ENCODE peak calls at places on chromosomes 1 and 21, in seven cellular contexts. V is cardiac muscle cell, D is fibroblast of lung, Y is psoas muscle, F is body of pancreas, H is right lobe of liver, C is mammary epithelial cell. T is an unnamed sample.

GRCh38 chr1:190679032-190679431 is 201.4 kb upstream of the BRINP3 start:
- DNase-seq in V (no peak), D (peak; percentile 34), Y (no peak), F (no peak), H (no peak), C (peak; percentile 35), T (no peak)

GRCh38 chr1:94698341-94698740 is 121.8 kb upstream of the SLC44A3 start:
- DNase-seq in V (no peak), D (peak; percentile 77), Y (no peak), F (no peak), H (no peak), C (no peak), T (no peak)

GRCh38 chr1:185654952-185655314 is 79.3 kb upstream of the HMCN1 start:
- DNase-seq in V (peak; percentile 19), D (no peak), Y (no peak), F (no peak), H (no peak), C (no peak), T (no peak)

GRCh38 chr21:46100426-46100825 is 2.5 kb downstream of the COL6A2 start:
- DNase-seq in V (no peak), D (peak; percentile 71), Y (no peak), F (no peak), H (no peak), C (no peak), T (no peak)

GRCh38 chr1:33716976-33717688 is 146.7 kb upstream of the HMGB4 start:
- DNase-seq in V (no peak), D (no peak), Y (no peak), F (no peak), H (no peak), C (no peak), T (no peak)

GRCh38 chr1:51472349-51472748 is 46.7 kb downstream of the EPS15 start:
- DNase-seq in V (no peak), D (peak; percentile 41), Y (no peak), F (peak; percentile 15), H (no peak), C (no peak), T (no peak)

GRCh38 chr1:112325504-112325903 is 70.5 kb upstream of the CTTNBP2NL start:
- DNase-seq in V (no peak), D (no peak), Y (peak; percentile 58), F (no peak), H (no peak), C (no peak), T (no peak)

GRCh38 chr1:226095286-226095685 is 32.8 kb downstream of the H3-3A start:
- DNase-seq in V (no peak), D (no peak), Y (no peak), F (no peak), H (no peak), C (no peak), T (no peak)

GRCh38 chr1:234781241-234782056 is 171.5 kb upstream of the IRF2BP2 start:
- DNase-seq in V (no peak), D (no peak), Y (no peak), F (peak; percentile 54), H (no peak), C (no peak), T (no peak)

GRCh38 chr1:43532716-43533115 is 2.0 kb downstream of the PTPRF start:
- DNase-seq in V (no peak), D (no peak), Y (no peak), F (no peak), H (no peak), C (no peak), T (no peak)

GRCh38 chr1:225754940-225755635 is 22.5 kb upstream of the SRP9 start:
- DNase-seq in V (no peak), D (peak; percentile 97), Y (no peak), F (peak; percentile 76), H (peak; percentile 74), C (peak; percentile 77), T (no peak)

GRCh38 chr1:7420098-7420445 is 351.0 kb upstream of the VAMP3 start:
- DNase-seq in V (no peak), D (no peak), Y (no peak), F (no peak), H (peak; percentile 36), C (no peak), T (peak; percentile 15)

GRCh38 chr1:11431946-11432507 is 46.9 kb upstream of the DISP3 start:
- DNase-seq in V (no peak), D (no peak), Y (no peak), F (no peak), H (no peak), C (no peak), T (no peak)

GRCh38 chr1:47023268-47024137 is at the start of gene CYP4X1:
- DNase-seq in V (peak; percentile 34), D (peak; percentile 6), Y (peak; percentile 64), F (peak; percentile 3), H (peak; percentile 52), C (no peak), T (no peak)

GRCh38 chr1:184300446-184300845 is 86.4 kb upstream of the C1orf21 start:
- DNase-seq in V (no peak), D (peak; percentile 54), Y (no peak), F (no peak), H (no peak), C (no peak), T (no peak)

GRCh38 chr1:184322253-184322652 is 64.6 kb upstream of the C1orf21 start:
- DNase-seq in V (no peak), D (no peak), Y (no peak), F (no peak), H (no peak), C (no peak), T (no peak)

GRCh38 chr1:202200669-202201068 is 7.1 kb downstream of the LGR6 start:
- DNase-seq in V (no peak), D (no peak), Y (peak; percentile 78), F (no peak), H (no peak), C (no peak), T (no peak)

GRCh38 chr1:162930532-162931438 is 69.8 kb upstream of the CCDC190 start:
- DNase-seq in V (no peak), D (peak; percentile 13), Y (no peak), F (no peak), H (no peak), C (no peak), T (no peak)

GRCh38 chr1:114178940-114179339 is 25.3 kb upstream of the SYT6 start:
- DNase-seq in V (no peak), D (no peak), Y (no peak), F (no peak), H (no peak), C (no peak), T (no peak)

GRCh38 chr1:114180742-114181141 is 27.1 kb upstream of the SYT6 start:
- DNase-seq in V (no peak), D (no peak), Y (no peak), F (no peak), H (peak; percentile 59), C (no peak), T (no peak)

GRCh38 chr1:114176366-114176765 is 22.7 kb upstream of the SYT6 start:
- DNase-seq in V (no peak), D (no peak), Y (no peak), F (no peak), H (no peak), C (no peak), T (no peak)

GRCh38 chr1:114177282-114177681 is 23.6 kb upstream of the SYT6 start:
- DNase-seq in V (no peak), D (no peak), Y (no peak), F (no peak), H (no peak), C (no peak), T (no peak)

GRCh38 chr1:114181356-114181755 is 27.7 kb upstream of the SYT6 start:
- DNase-seq in V (no peak), D (no peak), Y (no peak), F (no peak), H (no peak), C (no peak), T (no peak)
- H3K36me3 ChIP-seq in V (no peaks in the 10 kb centered on the region), D (no peaks in the 10 kb centered on the region), Y (no peaks in the 10 kb centered on the region), F (no peaks in the 10 kb centered on the region), H (no peaks in the 10 kb centered on the region), C (no peaks in the 10 kb centered on the region), T (no peaks in the 10 kb centered on the region)

DNA sequence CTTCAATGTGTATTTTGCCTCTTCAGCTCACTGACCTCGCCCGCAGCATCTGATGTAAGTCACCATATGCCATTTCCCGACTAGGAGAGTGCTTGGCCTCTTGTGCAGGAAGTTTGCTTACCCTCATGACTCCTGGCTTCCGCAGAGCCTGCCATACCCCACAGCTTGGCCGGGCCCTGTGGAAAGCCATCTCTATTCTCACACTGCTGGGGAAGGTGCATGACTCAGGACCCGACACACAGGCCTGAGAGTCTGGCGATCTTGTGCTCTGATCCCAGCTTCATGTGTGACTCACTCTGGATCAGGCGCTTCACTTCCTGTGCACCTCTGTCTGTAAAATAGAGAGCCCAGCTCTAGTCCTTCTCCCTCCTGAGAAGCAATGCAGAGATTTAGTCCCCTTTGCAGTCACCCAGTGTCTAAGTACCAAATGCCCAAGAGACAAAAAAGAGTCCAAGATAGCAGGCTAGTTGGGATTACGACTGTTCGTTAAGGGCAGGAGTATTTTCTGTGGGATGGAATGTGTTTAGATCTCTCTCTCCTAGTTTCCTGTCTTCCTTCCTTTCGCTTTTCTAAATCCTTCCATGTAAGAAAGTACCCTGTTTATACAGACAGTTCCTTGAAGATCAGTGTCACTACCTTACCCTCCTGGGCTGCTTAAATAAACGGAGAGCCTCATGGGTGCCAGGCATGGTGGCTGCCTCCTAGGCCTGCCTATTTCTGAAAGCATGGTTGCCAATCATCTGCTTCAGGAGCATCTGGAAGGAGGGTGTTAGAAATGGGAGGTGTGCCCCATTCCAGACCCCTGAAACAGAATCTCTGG is 62.8 kb upstream of the KIF26B start:
- DNase-seq in V (no peak), D (peak; percentile 99), Y (no peak), F (peak; percentile 37), H (no peak), C (peak; percentile 92), T (peak; percentile 86)
- H3K27ac ChIP-seq in V (no peak overlapping the region), D (peak overlapping the region; percentile 81), Y (no peak overlapping the region), F (no peak overlapping the region), H (peak overlapping the region; percentile 52), C (peak overlapping the region; percentile 81), T (peak overlapping the region; percentile 67)

GRCh38 chr1:181910905-181911304 is 150.6 kb downstream of the ZNF648 start:
- DNase-seq in V (peak; percentile 1), D (no peak), Y (no peak), F (no peak), H (no peak), C (no peak), T (no peak)
- TF ChIP-seq CTCF in V (no peak), D (no peak), Y (no peak), F (no peak), H (peak; percentile 26), C (peak; percentile 21), T (peak; percentile 7)

GRCh38 chr1:21637514-21637913 is 31.6 kb downstream of the RAP1GAP start:
- DNase-seq in V (no peak), D (no peak), Y (no peak), F (no peak), H (no peak), C (no peak), T (no peak)
- H3K36me3 ChIP-seq in V (no peaks in the 10 kb centered on the region), D (no peaks in the 10 kb centered on the region), Y (no peaks in the 10 kb centered on the region), F (no peaks in the 10 kb centered on the region), H (no peaks in the 10 kb centered on the region), C (no peaks in the 10 kb centered on the region), T (no peaks in the 10 kb centered on the region)

T was measured in RWPE2.